ENCODE peak calls at places on chromosomes 12 and 14, in four cellular contexts. One of them, this sample, is unnamed.

GRCh38 chr14:86892167-86892956 is 1100.6 kb downstream of the GALC start:
- DNase-seq in SJSA1: no peak
- DNase-seq in IMR-90: peak; percentile 15
- DNase-seq in esophagus squamous epithelium: no peak
- DNase-seq in this sample: no peak

GRCh38 chr12:49922349-49923034 is 18.8 kb upstream of the FAIM2 start:
- DNase-seq in esophagus squamous epithelium: no peak
- DNase-seq in SJSA1: no peak
- DNase-seq in IMR-90: no peak
- DNase-seq in this sample: no peak

GRCh38 chr12:46524778-46525177 is 152.2 kb upstream of the SLC38A2 start:
- DNase-seq in SJSA1: peak; percentile 55
- DNase-seq in esophagus squamous epithelium: no peak
- DNase-seq in IMR-90: peak; percentile 92
- DNase-seq in this sample: no peak

GRCh38 chr14:55705651-55706340 is 125.8 kb downstream of the KTN1 start:
- DNase-seq in IMR-90: no peak
- DNase-seq in esophagus squamous epithelium: no peak
- DNase-seq in SJSA1: no peak
- DNase-seq in this sample: peak; percentile 66

GRCh38 chr12:68964013-68964412 is 31.0 kb upstream of the CPM start:
- DNase-seq in IMR-90: no peak
- DNase-seq in SJSA1: no peak
- DNase-seq in esophagus squamous epithelium: no peak
- DNase-seq in this sample: no peak

GRCh38 chr12:99935608-99936007 is 49.1 kb downstream of the ANKS1B start:
- DNase-seq in SJSA1: no peak
- DNase-seq in IMR-90: no peak
- DNase-seq in esophagus squamous epithelium: no peak
- DNase-seq in this sample: no peak

GRCh38 chr14:61968207-61968606 is 206.0 kb downstream of the SNAPC1 start:
- DNase-seq in IMR-90: no peak
- DNase-seq in esophagus squamous epithelium: no peak
- DNase-seq in SJSA1: no peak
- DNase-seq in this sample: no peak

GRCh38 chr14:60648934-60649814 is at the start of gene SIX1:
- DNase-seq in SJSA1: peak; percentile 81
- DNase-seq in esophagus squamous epithelium: no peak
- DNase-seq in IMR-90: peak; percentile 95
- DNase-seq in this sample: peak; percentile 75

GRCh38 chr12:94010307-94010706 is 138.1 kb upstream of the PLXNC1 start:
- DNase-seq in IMR-90: no peak
- DNase-seq in esophagus squamous epithelium: no peak
- DNase-seq in SJSA1: no peak
- DNase-seq in this sample: no peak

GRCh38 chr14:85565862-85566296 is 35.9 kb downstream of the FLRT2 start:
- DNase-seq in esophagus squamous epithelium: no peak
- DNase-seq in IMR-90: peak; percentile 69
- DNase-seq in SJSA1: no peak
- DNase-seq in this sample: no peak

GRCh38 chr12:128797119-128798118 is 26.3 kb downstream of the SLC15A4 start:
- DNase-seq in esophagus squamous epithelium: no peak
- DNase-seq in SJSA1: peak; percentile 89
- DNase-seq in IMR-90: peak; percentile 63
- DNase-seq in this sample: no peak

GRCh38 chr14:38201137-38201828 is 6.4 kb upstream of the SSTR1 start:
- DNase-seq in esophagus squamous epithelium: no peak
- DNase-seq in SJSA1: no peak
- DNase-seq in IMR-90: no peak
- DNase-seq in this sample: no peak

GRCh38 chr12:113136128-113136989 is 798 bp upstream of the RASAL1 start:
- DNase-seq in SJSA1: no peak
- DNase-seq in IMR-90: no peak
- DNase-seq in esophagus squamous epithelium: no peak
- DNase-seq in this sample: no peak

GRCh38 chr14:55127491-55127951 is 1.5 kb upstream of the LGALS3 start:
- DNase-seq in esophagus squamous epithelium: no peak
- DNase-seq in IMR-90: peak; percentile 39
- DNase-seq in SJSA1: peak; percentile 34
- DNase-seq in this sample: peak; percentile 62

GRCh38 chr14:20683125-20683895 is 1.1 kb upstream of the RNASE4 start:
- DNase-seq in SJSA1: peak; percentile 83
- DNase-seq in IMR-90: peak; percentile 94
- DNase-seq in esophagus squamous epithelium: no peak
- DNase-seq in this sample: peak; percentile 84

GRCh38 chr12:78192979-78193378 is 362.3 kb downstream of the NAV3 start:
- DNase-seq in SJSA1: no peak
- DNase-seq in IMR-90: peak; percentile 28
- DNase-seq in esophagus squamous epithelium: no peak
- DNase-seq in this sample: no peak

GRCh38 chr14:87097021-87097420 is 896.0 kb downstream of the GALC start:
- DNase-seq in SJSA1: no peak
- DNase-seq in esophagus squamous epithelium: no peak
- DNase-seq in IMR-90: peak; percentile 80
- DNase-seq in this sample: no peak

GRCh38 chr14:39841088-39841487 is 408.9 kb upstream of the FBXO33 start:
- DNase-seq in SJSA1: peak; percentile 43
- DNase-seq in IMR-90: no peak
- DNase-seq in esophagus squamous epithelium: no peak
- DNase-seq in this sample: no peak

GRCh38 chr12:95838125-95838524 is 20.6 kb upstream of the SNRPF start:
- DNase-seq in IMR-90: peak; percentile 72
- DNase-seq in esophagus squamous epithelium: no peak
- DNase-seq in SJSA1: no peak
- DNase-seq in this sample: no peak

GRCh38 chr12:94244165-94245133 is 96.1 kb downstream of the PLXNC1 start:
- DNase-seq in IMR-90: no peak
- DNase-seq in SJSA1: no peak
- DNase-seq in esophagus squamous epithelium: no peak
- DNase-seq in this sample: no peak

GRCh38 chr12:121190523-121191031 is 19.4 kb upstream of the P2RX4 start:
- DNase-seq in esophagus squamous epithelium: no peak
- DNase-seq in IMR-90: peak; percentile 97
- DNase-seq in SJSA1: peak; percentile 87
- DNase-seq in this sample: peak; percentile 22

GRCh38 chr14:28671425-28671824 is 95.2 kb upstream of the FOXG1 start:
- DNase-seq in esophagus squamous epithelium: no peak
- DNase-seq in SJSA1: no peak
- DNase-seq in IMR-90: peak; percentile 11
- DNase-seq in this sample: no peak

GRCh38 chr12:79874665-79875064 is 60.2 kb downstream of the PPP1R12A start:
- DNase-seq in IMR-90: no peak
- DNase-seq in esophagus squamous epithelium: no peak
- DNase-seq in SJSA1: no peak
- DNase-seq in this sample: no peak

GRCh38 chr12:11653215-11653753 is 3.8 kb downstream of the ETV6 start:
- DNase-seq in SJSA1: no peak
- DNase-seq in esophagus squamous epithelium: no peak
- DNase-seq in IMR-90: peak; percentile 43
- DNase-seq in this sample: no peak
- H3K4me3 ChIP-seq in SJSA1: no peak overlapping the region
- H3K4me3 ChIP-seq in esophagus squamous epithelium: peak overlapping the region; percentile 92
- H3K4me3 ChIP-seq in IMR-90: peak overlapping the region; percentile 1
- H3K4me3 ChIP-seq in this sample: no peak overlapping the region

GRCh38 chr14:69672372-69672771 is 61.0 kb downstream of the SUSD6 start:
- DNase-seq in SJSA1: no peak
- DNase-seq in esophagus squamous epithelium: no peak
- DNase-seq in IMR-90: no peak
- DNase-seq in this sample: no peak
- H3K4me1 ChIP-seq in SJSA1: no peaks in the 10 kb centered on the region
- H3K4me1 ChIP-seq in esophagus squamous epithelium: peaks cover 92% of the 10 kb centered on the region
- H3K4me1 ChIP-seq in IMR-90: peaks cover 6% of the 10 kb centered on the region
- H3K4me1 ChIP-seq in this sample: no peaks in the 10 kb centered on the region

DNA sequence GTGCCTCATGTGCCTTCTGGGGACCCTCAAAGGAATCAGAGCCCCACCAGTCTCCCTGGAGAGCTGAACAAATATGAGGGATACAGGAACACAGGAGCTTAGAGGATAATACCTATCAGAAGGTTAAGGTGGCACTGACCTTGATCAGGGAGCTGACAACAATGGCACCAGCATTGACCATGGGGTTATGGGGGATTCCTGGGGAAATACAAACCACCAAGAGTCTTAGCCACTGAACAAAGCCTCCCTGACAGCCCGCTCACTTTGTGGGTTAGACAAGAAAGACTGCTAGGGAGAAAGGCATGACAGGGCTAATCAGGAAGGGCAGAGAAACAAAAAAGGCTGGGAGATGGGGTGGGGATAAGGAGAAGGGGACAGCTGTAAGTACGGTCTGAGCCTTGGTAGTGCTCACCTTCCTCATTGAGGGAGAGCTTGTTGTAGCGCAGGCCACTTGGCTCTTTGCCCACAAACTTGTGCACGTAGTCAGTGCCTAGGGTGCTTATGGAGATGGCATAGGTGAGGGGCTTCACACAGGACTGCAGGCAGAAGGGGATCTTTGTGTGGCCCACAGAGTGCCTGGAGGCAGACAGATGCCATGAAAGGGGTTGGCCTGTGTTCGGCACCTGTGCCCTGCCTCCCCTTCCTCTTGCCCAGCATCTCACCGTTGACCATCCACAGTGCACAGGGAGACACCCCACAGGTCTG is 9.3 kb downstream of the SPRYD4 start:
- DNase-seq in esophagus squamous epithelium: no peak
- DNase-seq in IMR-90: no peak
- DNase-seq in SJSA1: no peak
- DNase-seq in this sample: no peak
- H3K27me3 ChIP-seq in esophagus squamous epithelium: no peaks in the 10 kb centered on the region
- H3K27me3 ChIP-seq in IMR-90: no peaks in the 10 kb centered on the region
- H3K27me3 ChIP-seq in SJSA1: no peaks in the 10 kb centered on the region
- H3K27me3 ChIP-seq in this sample: no peaks in the 10 kb centered on the region

GRCh38 chr14:31582286-31582691 is 21.1 kb downstream of the NUBPL start:
- DNase-seq in SJSA1: no peak
- DNase-seq in IMR-90: peak; percentile 68
- DNase-seq in esophagus squamous epithelium: no peak
- DNase-seq in this sample: no peak
- H3K4me3 ChIP-seq in SJSA1: no peak overlapping the region
- H3K4me3 ChIP-seq in IMR-90: no peak overlapping the region
- H3K4me3 ChIP-seq in esophagus squamous epithelium: no peak overlapping the region
- H3K4me3 ChIP-seq in this sample: no peak overlapping the region

GRCh38 chr12:108807476-108807875 is 49.9 kb downstream of the SSH1 start:
- DNase-seq in esophagus squamous epithelium: no peak
- DNase-seq in SJSA1: no peak
- DNase-seq in IMR-90: no peak
- DNase-seq in this sample: no peak

GRCh38 chr12:108807996-108808725 is 49.2 kb downstream of the SSH1 start:
- DNase-seq in SJSA1: no peak
- DNase-seq in IMR-90: no peak
- DNase-seq in esophagus squamous epithelium: no peak
- DNase-seq in this sample: no peak

GRCh38 chr12:108806921-108807320 is 50.5 kb downstream of the SSH1 start:
- DNase-seq in SJSA1: no peak
- DNase-seq in esophagus squamous epithelium: no peak
- DNase-seq in IMR-90: no peak
- DNase-seq in this sample: no peak

GRCh38 chr12:108805136-108805535 is 52.2 kb downstream of the SSH1 start:
- DNase-seq in esophagus squamous epithelium: no peak
- DNase-seq in IMR-90: peak; percentile 90
- DNase-seq in SJSA1: no peak
- DNase-seq in this sample: no peak

DNA sequence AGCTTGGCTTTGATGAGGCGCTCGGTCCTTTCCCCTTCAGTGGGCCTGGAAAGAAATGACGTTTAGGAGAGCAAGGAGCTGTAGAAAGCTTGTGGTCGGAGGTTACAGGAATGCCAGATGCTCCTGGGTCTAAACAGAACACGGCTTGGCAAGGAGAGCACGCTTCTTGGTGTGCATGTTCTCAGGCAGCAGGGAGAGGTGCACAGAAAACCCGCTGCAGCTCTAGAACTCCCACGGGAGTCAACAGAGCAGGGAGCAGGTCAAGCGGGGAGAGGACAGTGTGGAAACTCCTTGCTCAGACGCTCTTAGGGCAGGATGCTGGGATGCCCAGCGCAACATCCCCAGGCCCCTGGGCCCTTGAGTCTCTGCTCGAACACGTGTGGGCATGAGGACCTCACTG is 51.0 kb downstream of the SSH1 start:
- DNase-seq in esophagus squamous epithelium: no peak
- DNase-seq in SJSA1: no peak
- DNase-seq in IMR-90: peak; percentile 40
- DNase-seq in this sample: no peak
- H3K4me1 ChIP-seq in esophagus squamous epithelium: peaks cover 43% of the 10 kb centered on the region
- H3K4me1 ChIP-seq in SJSA1: peaks cover 53% of the 10 kb centered on the region
- H3K4me1 ChIP-seq in IMR-90: peaks cover 36% of the 10 kb centered on the region
- H3K4me1 ChIP-seq in this sample: peaks cover 11% of the 10 kb centered on the region

GRCh38 chr12:3490848-3491382 is at the start of gene PRMT8:
- DNase-seq in IMR-90: no peak
- DNase-seq in esophagus squamous epithelium: no peak
- DNase-seq in SJSA1: no peak
- DNase-seq in this sample: peak; percentile 18
- H3K27me3 ChIP-seq in IMR-90: peaks cover 43% of the 10 kb centered on the region
- H3K27me3 ChIP-seq in esophagus squamous epithelium: peaks cover 13% of the 10 kb centered on the region
- H3K27me3 ChIP-seq in SJSA1: peaks cover 74% of the 10 kb centered on the region
- H3K27me3 ChIP-seq in this sample: peaks cover 7% of the 10 kb centered on the region

This sample was measured in Caco-2.